ENCODE peak calls at places on chromosomes 12 and 14, in nine cellular contexts. One of them, this sample, is unnamed.

GRCh38 chr14:70188292-70188607 is 501 bp downstream of the SLC8A3 start:
- ATAC-seq in activated CD8-positive, alpha-beta T cell treated with anti-CD3 and anti-CD28 coated beads, Interleukin-2, amount 10 ng/mL, durations not matched to agents 7 days and 5 days: peak; percentile 47
- ATAC-seq in activated B cell treated with CpG ODN at 0.5 μM for 24 hours: peak; percentile 36
- ATAC-seq in heart right ventricle: peak; percentile 38
- ATAC-seq in activated T-helper 17 cell treated with anti-CD3 and anti-CD28 coated beads, Interleukin-2, amount 50 U/mL, for 72 hours: peak; percentile 53
- ATAC-seq in right cardiac atrium: no peak
- ATAC-seq in HepG2: peak; percentile 43
- ATAC-seq in activated naive CD8-positive, alpha-beta T cell treated with anti-CD3 and anti-CD28 coated beads, Interleukin-2, amount 10 ng/mL, durations not matched to agents 7 days and 5 days: peak; percentile 41
- ATAC-seq in central memory CD8-positive, alpha-beta T cell: no peak
- ATAC-seq in this sample: no peak

GRCh38 chr14:97757491-97757890 is 960.3 kb downstream of the VRK1 start:
- ATAC-seq in activated CD8-positive, alpha-beta T cell treated with anti-CD3 and anti-CD28 coated beads, Interleukin-2, amount 10 ng/mL, durations not matched to agents 7 days and 5 days: no peak
- ATAC-seq in activated B cell treated with CpG ODN at 0.5 μM for 24 hours: no peak
- ATAC-seq in heart right ventricle: no peak
- ATAC-seq in activated T-helper 17 cell treated with anti-CD3 and anti-CD28 coated beads, Interleukin-2, amount 50 U/mL, for 72 hours: no peak
- ATAC-seq in right cardiac atrium: no peak
- ATAC-seq in HepG2: no peak
- ATAC-seq in activated naive CD8-positive, alpha-beta T cell treated with anti-CD3 and anti-CD28 coated beads, Interleukin-2, amount 10 ng/mL, durations not matched to agents 7 days and 5 days: no peak
- ATAC-seq in central memory CD8-positive, alpha-beta T cell: no peak
- ATAC-seq in this sample: no peak

GRCh38 chr14:21097616-21098133 is 780 bp downstream of the ZNF219 start:
- ATAC-seq in activated CD8-positive, alpha-beta T cell treated with anti-CD3 and anti-CD28 coated beads, Interleukin-2, amount 10 ng/mL, durations not matched to agents 7 days and 5 days: peak; percentile 6
- ATAC-seq in activated B cell treated with CpG ODN at 0.5 μM for 24 hours: no peak
- ATAC-seq in heart right ventricle: peak; percentile 3
- ATAC-seq in activated T-helper 17 cell treated with anti-CD3 and anti-CD28 coated beads, Interleukin-2, amount 50 U/mL, for 72 hours: no peak
- ATAC-seq in right cardiac atrium: no peak
- ATAC-seq in HepG2: peak; percentile 30
- ATAC-seq in activated naive CD8-positive, alpha-beta T cell treated with anti-CD3 and anti-CD28 coated beads, Interleukin-2, amount 10 ng/mL, durations not matched to agents 7 days and 5 days: no peak
- ATAC-seq in central memory CD8-positive, alpha-beta T cell: peak; percentile 26
- ATAC-seq in this sample: no peak

GRCh38 chr14:92586001-92586947 is 72.7 kb downstream of the RIN3 start:
- ATAC-seq in activated CD8-positive, alpha-beta T cell treated with anti-CD3 and anti-CD28 coated beads, Interleukin-2, amount 10 ng/mL, durations not matched to agents 7 days and 5 days: peak; percentile 74
- ATAC-seq in activated B cell treated with CpG ODN at 0.5 μM for 24 hours: no peak
- ATAC-seq in heart right ventricle: peak; percentile 68
- ATAC-seq in activated T-helper 17 cell treated with anti-CD3 and anti-CD28 coated beads, Interleukin-2, amount 50 U/mL, for 72 hours: peak; percentile 78
- ATAC-seq in right cardiac atrium: peak; percentile 85
- ATAC-seq in HepG2: no peak
- ATAC-seq in activated naive CD8-positive, alpha-beta T cell treated with anti-CD3 and anti-CD28 coated beads, Interleukin-2, amount 10 ng/mL, durations not matched to agents 7 days and 5 days: peak; percentile 62
- ATAC-seq in central memory CD8-positive, alpha-beta T cell: peak; percentile 90
- ATAC-seq in this sample: peak; percentile 59

GRCh38 chr12:90515199-90516175 is 439.5 kb downstream of the CCER1 start:
- ATAC-seq in activated CD8-positive, alpha-beta T cell treated with anti-CD3 and anti-CD28 coated beads, Interleukin-2, amount 10 ng/mL, durations not matched to agents 7 days and 5 days: no peak
- ATAC-seq in activated B cell treated with CpG ODN at 0.5 μM for 24 hours: no peak
- ATAC-seq in heart right ventricle: no peak
- ATAC-seq in activated T-helper 17 cell treated with anti-CD3 and anti-CD28 coated beads, Interleukin-2, amount 50 U/mL, for 72 hours: peak; percentile 50
- ATAC-seq in right cardiac atrium: no peak
- ATAC-seq in HepG2: no peak
- ATAC-seq in activated naive CD8-positive, alpha-beta T cell treated with anti-CD3 and anti-CD28 coated beads, Interleukin-2, amount 10 ng/mL, durations not matched to agents 7 days and 5 days: peak; percentile 68
- ATAC-seq in central memory CD8-positive, alpha-beta T cell: no peak
- ATAC-seq in this sample: no peak

GRCh38 chr12:4506430-4506829 is 32.3 kb upstream of the RAD51AP1 start:
- ATAC-seq in activated CD8-positive, alpha-beta T cell treated with anti-CD3 and anti-CD28 coated beads, Interleukin-2, amount 10 ng/mL, durations not matched to agents 7 days and 5 days: no peak
- ATAC-seq in activated B cell treated with CpG ODN at 0.5 μM for 24 hours: no peak
- ATAC-seq in heart right ventricle: no peak
- ATAC-seq in activated T-helper 17 cell treated with anti-CD3 and anti-CD28 coated beads, Interleukin-2, amount 50 U/mL, for 72 hours: no peak
- ATAC-seq in right cardiac atrium: no peak
- ATAC-seq in HepG2: peak; percentile 46
- ATAC-seq in activated naive CD8-positive, alpha-beta T cell treated with anti-CD3 and anti-CD28 coated beads, Interleukin-2, amount 10 ng/mL, durations not matched to agents 7 days and 5 days: no peak
- ATAC-seq in central memory CD8-positive, alpha-beta T cell: no peak
- ATAC-seq in this sample: no peak

GRCh38 chr12:108382437-108382801 is 43.3 kb upstream of the CMKLR1 start:
- ATAC-seq in activated CD8-positive, alpha-beta T cell treated with anti-CD3 and anti-CD28 coated beads, Interleukin-2, amount 10 ng/mL, durations not matched to agents 7 days and 5 days: no peak
- ATAC-seq in activated B cell treated with CpG ODN at 0.5 μM for 24 hours: no peak
- ATAC-seq in heart right ventricle: no peak
- ATAC-seq in activated T-helper 17 cell treated with anti-CD3 and anti-CD28 coated beads, Interleukin-2, amount 50 U/mL, for 72 hours: no peak
- ATAC-seq in right cardiac atrium: no peak
- ATAC-seq in HepG2: no peak
- ATAC-seq in activated naive CD8-positive, alpha-beta T cell treated with anti-CD3 and anti-CD28 coated beads, Interleukin-2, amount 10 ng/mL, durations not matched to agents 7 days and 5 days: no peak
- ATAC-seq in central memory CD8-positive, alpha-beta T cell: no peak
- ATAC-seq in this sample: no peak

GRCh38 chr12:75954076-75954475 is 77.5 kb downstream of the PHLDA1 start:
- ATAC-seq in activated CD8-positive, alpha-beta T cell treated with anti-CD3 and anti-CD28 coated beads, Interleukin-2, amount 10 ng/mL, durations not matched to agents 7 days and 5 days: no peak
- ATAC-seq in activated B cell treated with CpG ODN at 0.5 μM for 24 hours: no peak
- ATAC-seq in heart right ventricle: peak; percentile 96
- ATAC-seq in activated T-helper 17 cell treated with anti-CD3 and anti-CD28 coated beads, Interleukin-2, amount 50 U/mL, for 72 hours: peak; percentile 97
- ATAC-seq in right cardiac atrium: peak; percentile 66
- ATAC-seq in HepG2: peak; percentile 91
- ATAC-seq in activated naive CD8-positive, alpha-beta T cell treated with anti-CD3 and anti-CD28 coated beads, Interleukin-2, amount 10 ng/mL, durations not matched to agents 7 days and 5 days: no peak
- ATAC-seq in central memory CD8-positive, alpha-beta T cell: no peak
- ATAC-seq in this sample: no peak

GRCh38 chr12:44334347-44334746 is 498.5 kb downstream of the TMEM117 start:
- ATAC-seq in activated CD8-positive, alpha-beta T cell treated with anti-CD3 and anti-CD28 coated beads, Interleukin-2, amount 10 ng/mL, durations not matched to agents 7 days and 5 days: no peak
- ATAC-seq in activated B cell treated with CpG ODN at 0.5 μM for 24 hours: no peak
- ATAC-seq in heart right ventricle: no peak
- ATAC-seq in activated T-helper 17 cell treated with anti-CD3 and anti-CD28 coated beads, Interleukin-2, amount 50 U/mL, for 72 hours: no peak
- ATAC-seq in right cardiac atrium: no peak
- ATAC-seq in HepG2: no peak
- ATAC-seq in activated naive CD8-positive, alpha-beta T cell treated with anti-CD3 and anti-CD28 coated beads, Interleukin-2, amount 10 ng/mL, durations not matched to agents 7 days and 5 days: no peak
- ATAC-seq in central memory CD8-positive, alpha-beta T cell: no peak
- ATAC-seq in this sample: no peak

GRCh38 chr12:90816353-90817089 is 138.5 kb downstream of the CCER1 start:
- ATAC-seq in activated CD8-positive, alpha-beta T cell treated with anti-CD3 and anti-CD28 coated beads, Interleukin-2, amount 10 ng/mL, durations not matched to agents 7 days and 5 days: no peak
- ATAC-seq in activated B cell treated with CpG ODN at 0.5 μM for 24 hours: no peak
- ATAC-seq in heart right ventricle: no peak
- ATAC-seq in activated T-helper 17 cell treated with anti-CD3 and anti-CD28 coated beads, Interleukin-2, amount 50 U/mL, for 72 hours: no peak
- ATAC-seq in right cardiac atrium: no peak
- ATAC-seq in HepG2: no peak
- ATAC-seq in activated naive CD8-positive, alpha-beta T cell treated with anti-CD3 and anti-CD28 coated beads, Interleukin-2, amount 10 ng/mL, durations not matched to agents 7 days and 5 days: no peak
- ATAC-seq in central memory CD8-positive, alpha-beta T cell: no peak
- ATAC-seq in this sample: no peak

GRCh38 chr14:35159742-35160409 is 37.5 kb downstream of the PRORP start:
- ATAC-seq in activated CD8-positive, alpha-beta T cell treated with anti-CD3 and anti-CD28 coated beads, Interleukin-2, amount 10 ng/mL, durations not matched to agents 7 days and 5 days: no peak
- ATAC-seq in activated B cell treated with CpG ODN at 0.5 μM for 24 hours: no peak
- ATAC-seq in heart right ventricle: no peak
- ATAC-seq in activated T-helper 17 cell treated with anti-CD3 and anti-CD28 coated beads, Interleukin-2, amount 50 U/mL, for 72 hours: peak; percentile 96
- ATAC-seq in right cardiac atrium: no peak
- ATAC-seq in HepG2: peak; percentile 90
- ATAC-seq in activated naive CD8-positive, alpha-beta T cell treated with anti-CD3 and anti-CD28 coated beads, Interleukin-2, amount 10 ng/mL, durations not matched to agents 7 days and 5 days: no peak
- ATAC-seq in central memory CD8-positive, alpha-beta T cell: no peak
- ATAC-seq in this sample: no peak